ENCODE peak calls at places on chromosomes 6 and 20, in six cellular contexts. S is renal cortical epithelial cell; W is stimulated activated CD8-positive, alpha-beta memory T cell treated with anti-CD3 and anti-CD28 coated beads, Interleukin-4, amount 100 ng/mL, for 24 hours; A is iPS DF 6.9; F is H54; H is ovary. N is an unnamed sample.

GRCh38 chr20:58306421-58307261 is 2.9 kb upstream of the RAB22A start:
- DNase-seq in S (peak), W (peak), A (no peak), F (peak), H (no peak), N (peak)

GRCh38 chr20:45934046-45934586 is 367 bp upstream of the PCIF1 start:
- DNase-seq in S (no peak), W (peak), A (peak), F (peak), H (peak), N (peak)

GRCh38 chr20:62792182-62792939 is 3.9 kb upstream of the MRGBP start:
- DNase-seq in S (peak), W (no peak), A (no peak), F (peak), H (no peak), N (no peak)

GRCh38 chr6:127154509-127154908 is 36.0 kb downstream of the RSPO3 start:
- DNase-seq in S (no peak), W (no peak), A (no peak), F (no peak), H (no peak), N (no peak)

GRCh38 chr6:28537065-28537464 is 11.4 kb downstream of the GPX5 start:
- DNase-seq in S (no peak), W (no peak), A (no peak), F (no peak), H (no peak), N (no peak)

GRCh38 chr6:151900897-151901485 is 93.5 kb downstream of the ESR1 start:
- DNase-seq in S (no peak), W (no peak), A (no peak), F (no peak), H (no peak), N (no peak)

GRCh38 chr6:5667737-5668136 is 339.0 kb downstream of the NRN1 start:
- DNase-seq in S (no peak), W (no peak), A (no peak), F (no peak), H (no peak), N (no peak)

GRCh38 chr6:139398658-139399057 is 24.2 kb upstream of the CITED2 start:
- DNase-seq in S (no peak), W (no peak), A (no peak), F (no peak), H (no peak), N (no peak)

GRCh38 chr6:148557796-148558457 is 188.9 kb upstream of the UST start:
- DNase-seq in S (peak), W (no peak), A (no peak), F (no peak), H (no peak), N (no peak)

GRCh38 chr20:63334356-63334755 is 26.8 kb downstream of the CHRNA4 start:
- DNase-seq in S (no peak), W (no peak), A (no peak), F (no peak), H (no peak), N (no peak)

GRCh38 chr6:118553132-118553531 is 5.0 kb downstream of the PLN start:
- DNase-seq in S (no peak), W (no peak), A (no peak), F (no peak), H (no peak), N (no peak)

GRCh38 chr20:1491281-1491840 is at the start of gene SIRPB2:
- DNase-seq in S (no peak), W (no peak), A (no peak), F (no peak), H (no peak), N (peak)

GRCh38 chr6:124858564-124858963 is 103.7 kb upstream of the RNF217 start:
- DNase-seq in S (no peak), W (no peak), A (no peak), F (no peak), H (no peak), N (no peak)

GRCh38 chr6:35605600-35605999 is 83.1 kb downstream of the FKBP5 start:
- DNase-seq in S (no peak), W (no peak), A (no peak), F (no peak), H (no peak), N (no peak)

GRCh38 chr6:106110167-106110826 is 24.2 kb downstream of the PRDM1 start:
- DNase-seq in S (no peak), W (no peak), A (no peak), F (no peak), H (no peak), N (no peak)

GRCh38 chr6:7241709-7242645 is 71.0 kb downstream of the SSR1 start:
- DNase-seq in S (peak), W (no peak), A (no peak), F (no peak), H (no peak), N (no peak)

GRCh38 chr6:134663800-134664535 is 285.9 kb downstream of the ALDH8A1 start:
- DNase-seq in S (no peak), W (no peak), A (no peak), F (no peak), H (no peak), N (no peak)

GRCh38 chr6:135419162-135419561 is 78.4 kb downstream of the AHI1 start:
- DNase-seq in S (no peak), W (no peak), A (no peak), F (no peak), H (no peak), N (no peak)

GRCh38 chr6:117008618-117009017 is 131.6 kb downstream of the RFX6 start:
- DNase-seq in S (no peak), W (no peak), A (no peak), F (no peak), H (no peak), N (no peak)